ENCODE peak calls at places on chromosomes 4 and X, in seven cellular contexts. U is mesendoderm, E is lower leg skin, A is AG10803, Y is activated gamma-delta T cell treated with Interleukin-2 at 50 U/mL for 16 hours, G is neural crest cell, K is GM19239. C is an unnamed sample.

GRCh38 chr4:154618708-154619315 is 6.4 kb upstream of the FGG start:
- DNase-seq in U (peak), K (peak), A (peak), Y (peak), E (no peak), G (peak), C (peak)

GRCh38 chrX:15915959-15916703 is 61.5 kb upstream of the AP1S2 start:
- DNase-seq in K (no peak), E (no peak), U (peak), A (no peak), G (no peak), Y (no peak), C (no peak)

GRCh38 chrX:39650883-39651282 is 446.9 kb downstream of the BCOR start:
- DNase-seq in U (no peak), A (no peak), G (no peak), Y (no peak), E (no peak), K (no peak), C (no peak)

GRCh38 chr4:151468715-151469696 is 60.0 kb downstream of the FHIP1A start:
- DNase-seq in G (no peak), U (peak), A (no peak), Y (no peak), E (no peak), K (no peak), C (no peak)

GRCh38 chr4:7581477-7581876 is 146.7 kb upstream of the PSAPL1 start:
- DNase-seq in G (peak), E (no peak), U (peak), A (no peak), K (no peak), Y (no peak), C (no peak)

GRCh38 chr4:7781361-7781760 is 158.3 kb downstream of the AFAP1 start:
- DNase-seq in G (no peak), U (no peak), E (no peak), Y (no peak), K (no peak), A (peak), C (no peak)

GRCh38 chrX:534804-535203 is 95.8 kb upstream of the SHOX start:
- DNase-seq in E (no peak), G (no peak), A (no peak), K (no peak), U (no peak), Y (no peak), C (no peak)

GRCh38 chrX:45400380-45400779 is 199.7 kb upstream of the DIPK2B start:
- DNase-seq in A (peak), Y (no peak), E (no peak), G (no peak), U (peak), K (no peak), C (no peak)

GRCh38 chr4:21768349-21769310 is 179.9 kb downstream of the KCNIP4 start:
- DNase-seq in A (peak), K (no peak), G (peak), U (peak), E (no peak), Y (no peak), C (no peak)

GRCh38 chr4:32991663-32992062 is 2271.5 kb downstream of the PCDH7 start:
- DNase-seq in E (no peak), A (no peak), Y (no peak), K (no peak), U (no peak), G (no peak), C (no peak)

GRCh38 chrX:84187501-84188319 is at the start of gene RPS6KA6:
- DNase-seq in Y (peak), G (peak), U (peak), A (peak), E (no peak), K (peak), C (no peak)

GRCh38 chrX:617401-617800 is 13.2 kb upstream of the SHOX start:
- DNase-seq in K (no peak), U (no peak), Y (no peak), A (no peak), E (peak), G (no peak), C (no peak)

GRCh38 chr4:1510931-1511330 is 104.7 kb upstream of the NKX1-1 start:
- DNase-seq in Y (no peak), K (no peak), E (no peak), U (no peak), G (no peak), A (no peak), C (no peak)

GRCh38 chr4:159649237-159649636 is 546.4 kb downstream of the RAPGEF2 start:
- DNase-seq in Y (no peak), U (no peak), G (no peak), A (no peak), K (no peak), E (no peak), C (no peak)

GRCh38 chrX:24334473-24334872 is 20.6 kb upstream of the SUPT20HL2 start:
- DNase-seq in U (no peak), Y (no peak), G (no peak), A (no peak), K (no peak), E (no peak), C (no peak)

GRCh38 chr4:8729408-8730149 is 137.0 kb downstream of the CPZ start:
- DNase-seq in Y (no peak), U (no peak), K (no peak), G (no peak), E (no peak), A (no peak), C (no peak)

GRCh38 chr4:7031526-7032449 is 11.4 kb upstream of the TADA2B start:
- DNase-seq in K (no peak), G (no peak), Y (no peak), U (no peak), A (no peak), E (no peak), C (no peak)

GRCh38 chrX:138127314-138127713 is 561.4 kb downstream of the ZIC3 start:
- DNase-seq in A (peak), U (no peak), Y (no peak), E (no peak), G (no peak), K (no peak), C (no peak)

GRCh38 chr4:120215350-120215749 is 148.7 kb upstream of the MAD2L1 start:
- DNase-seq in Y (no peak), E (no peak), G (no peak), A (no peak), K (no peak), U (no peak), C (no peak)

GRCh38 chr4:74794341-74794801 is at the start of gene BTC:
- DNase-seq in G (peak), Y (no peak), E (peak), K (no peak), U (peak), A (no peak), C (no peak)

GRCh38 chrX:103531002-103531401 is 11.7 kb upstream of the RAB40A start:
- DNase-seq in K (no peak), E (no peak), A (peak), Y (no peak), G (no peak), U (no peak), C (no peak)

GRCh38 chr4:96525901-96526300 is 686.0 kb downstream of the PDHA2 start:
- DNase-seq in Y (no peak), U (no peak), K (no peak), G (no peak), E (no peak), A (no peak), C (no peak)

GRCh38 chr4:140305053-140305452 is 68.4 kb upstream of the SCOC start:
- DNase-seq in U (no peak), Y (no peak), K (no peak), A (no peak), G (no peak), E (no peak), C (no peak)

GRCh38 chr4:26272654-26273307 is 48.0 kb upstream of the RBPJ start:
- DNase-seq in A (no peak), E (no peak), U (no peak), K (no peak), G (no peak), Y (no peak), C (no peak)

GRCh38 chr4:17704020-17704657 is 77.3 kb downstream of the FAM184B start:
- DNase-seq in E (no peak), Y (no peak), U (no peak), A (peak), G (no peak), K (no peak), C (no peak)

GRCh38 chr4:78629991-78630541 is 78.5 kb downstream of the ANXA3 start:
- DNase-seq in Y (no peak), E (no peak), A (no peak), K (no peak), U (peak), G (no peak), C (no peak)

GRCh38 chr4:6346373-6347110 is 76.9 kb downstream of the WFS1 start:
- DNase-seq in G (no peak), U (no peak), K (no peak), A (no peak), E (no peak), Y (no peak), C (no peak)

GRCh38 chrX:86133761-86134160 is 14.5 kb upstream of the DACH2 start:
- DNase-seq in E (no peak), K (peak), Y (no peak), U (peak), G (no peak), A (peak), C (no peak)

GRCh38 chr4:1035510-1035909 is 24.1 kb downstream of the FGFRL1 start:
- DNase-seq in U (no peak), K (no peak), A (peak), Y (no peak), G (peak), E (no peak), C (no peak)

GRCh38 chrX:15233416-15234015 is 36.4 kb downstream of the ASB9 start:
- DNase-seq in U (no peak), G (no peak), A (no peak), K (no peak), E (no peak), Y (no peak), C (no peak)

GRCh38 chrX:107721966-107722707 is 53.5 kb downstream of the TSC22D3 start:
- DNase-seq in A (no peak), G (no peak), K (no peak), U (no peak), Y (no peak), E (no peak), C (no peak)

GRCh38 chr4:1045595-1046201 is 34.3 kb downstream of the FGFRL1 start:
- DNase-seq in K (no peak), U (no peak), Y (no peak), G (no peak), A (no peak), E (no peak), C (no peak)

GRCh38 chr4:7124643-7125442 is 57.0 kb upstream of the GRPEL1 start:
- DNase-seq in G (no peak), U (peak), A (peak), Y (no peak), K (no peak), E (peak), C (no peak)

GRCh38 chr4:147927377-147928137 is 195.7 kb downstream of the ARHGAP10 start:
- DNase-seq in A (no peak), K (no peak), G (no peak), Y (no peak), E (no peak), U (peak), C (no peak)

GRCh38 chr4:56630876-56631666 is 50.0 kb downstream of the HOPX start:
- DNase-seq in E (no peak), A (peak), U (no peak), K (no peak), G (no peak), Y (no peak), C (no peak)

GRCh38 chrX:72045552-72046277 is 86.0 kb downstream of the RTL5 start:
- DNase-seq in K (no peak), Y (no peak), G (no peak), A (no peak), E (no peak), U (peak), C (no peak)